ENCODE peak calls at places on chromosomes 13 and 19, in seven cellular contexts. W is T1000; V is LNCaP clone FGC; S is NCI-H2107; C is neuronal stem cell; M is lower lobe of right lung; N is activated CD4-positive, CD25-positive, alpha-beta regulatory T cell treated with anti-CD3 and anti-CD28 coated beads, Interleukin-2, amount 50 U/mL, for 16 hours. R is an unnamed sample.
A peak's percentile ranks its signal among the peaks of the same experiment; 100 is the strongest.

GRCh38 chr19:29478578-29479565 is 46.9 kb upstream of the VSTM2B start:
- DNase-seq in W (no peak), V (no peak), S (peak; percentile 30), C (peak; percentile 43), M (no peak), N (no peak), R (peak; percentile 69)

GRCh38 chr19:47819841-47820244 is 1.9 kb upstream of the CRX start:
- DNase-seq in W (no peak), V (no peak), S (no peak), C (peak; percentile 89), M (no peak), N (no peak), R (peak; percentile 58)

GRCh38 chr19:16358456-16358855 is 33.8 kb downstream of the KLF2 start:
- DNase-seq in W (no peak), V (no peak), S (no peak), C (no peak), M (no peak), N (no peak), R (no peak)

GRCh38 chr19:18377026-18377425 is 8.9 kb upstream of the GDF15 start:
- DNase-seq in W (no peak), V (peak; percentile 98), S (no peak), C (no peak), M (no peak), N (no peak), R (no peak)

GRCh38 chr13:45331981-45332830 is 8.8 kb downstream of the TPT1 start:
- DNase-seq in W (peak; percentile 4), V (no peak), S (no peak), C (no peak), M (no peak), N (no peak), R (no peak)

GRCh38 chr19:49057636-49058234 is at the start of gene CGB7:
- DNase-seq in W (no peak), V (no peak), S (no peak), C (peak; percentile 64), M (peak; percentile 84), N (no peak), R (peak; percentile 89)

GRCh38 chr13:31859546-31859945 is 120.2 kb downstream of the RXFP2 start:
- DNase-seq in W (no peak), V (no peak), S (peak; percentile 13), C (no peak), M (no peak), N (no peak), R (no peak)

GRCh38 chr13:94481966-94482365 is 2.5 kb upstream of the DCT start:
- DNase-seq in W (no peak), V (no peak), S (no peak), C (no peak), M (no peak), N (no peak), R (no peak)

GRCh38 chr19:55027472-55028337 is 10.4 kb downstream of the GP6 start:
- DNase-seq in W (no peak), V (peak; percentile 46), S (no peak), C (no peak), M (no peak), N (no peak), R (no peak)

GRCh38 chr19:42693760-42694350 is 46.4 kb downstream of the PSG3 start:
- DNase-seq in W (peak; percentile 9), V (peak; percentile 3), S (no peak), C (no peak), M (no peak), N (no peak), R (no peak)

GRCh38 chr13:89239361-89240127 is 1568.4 kb downstream of the SLITRK5 start:
- DNase-seq in W (no peak), V (no peak), S (no peak), C (no peak), M (no peak), N (no peak), R (no peak)

GRCh38 chr13:103815619-103816018 is 749.4 kb upstream of the SLC10A2 start:
- DNase-seq in W (no peak), V (no peak), S (no peak), C (no peak), M (no peak), N (no peak), R (no peak)

GRCh38 chr19:51593138-51593890 is 22.2 kb downstream of the ZNF175 start:
- DNase-seq in W (no peak), V (no peak), S (no peak), C (no peak), M (no peak), N (no peak), R (no peak)

GRCh38 chr13:53921473-53921872 is 892.9 kb downstream of the OLFM4 start:
- DNase-seq in W (no peak), V (no peak), S (no peak), C (no peak), M (no peak), N (no peak), R (no peak)

GRCh38 chr13:27851049-27851448 is 58.8 kb downstream of the GSX1 start:
- DNase-seq in W (no peak), V (no peak), S (no peak), C (no peak), M (no peak), N (no peak), R (no peak)

GRCh38 chr19:56477429-56478338 is 539 bp upstream of the ZNF667 start:
- DNase-seq in W (peak; percentile 94), V (peak; percentile 90), S (no peak), C (peak; percentile 90), M (peak; percentile 76), N (peak; percentile 10), R (no peak)

GRCh38 chr13:49023441-49023840 is 47.7 kb downstream of the FNDC3A start:
- DNase-seq in W (no peak), V (no peak), S (no peak), C (no peak), M (no peak), N (no peak), R (no peak)

GRCh38 chr13:48562296-48563066 is 29.6 kb upstream of the RCBTB2 start:
- DNase-seq in W (no peak), V (no peak), S (no peak), C (no peak), M (no peak), N (peak; percentile 69), R (no peak)

GRCh38 chr13:29597246-29597645 is 1.8 kb upstream of the SLC7A1 start:
- DNase-seq in W (no peak), V (no peak), S (no peak), C (no peak), M (no peak), N (no peak), R (no peak)

GRCh38 chr13:80945328-80945727 is 604.4 kb upstream of the SPRY2 start:
- DNase-seq in W (no peak), V (no peak), S (no peak), C (peak; percentile 70), M (no peak), N (no peak), R (peak; percentile 28)

GRCh38 chr19:4984448-4984990 is 15.6 kb downstream of the KDM4B start:
- DNase-seq in W (no peak), V (no peak), S (no peak), C (no peak), M (no peak), N (no peak), R (peak; percentile 44)

GRCh38 chr13:36362251-36362650 is 16.1 kb upstream of the SPART start:
- DNase-seq in W (no peak), V (no peak), S (no peak), C (no peak), M (no peak), N (no peak), R (no peak)

GRCh38 chr13:85864963-85865530 is 65.8 kb upstream of the SLITRK6 start:
- DNase-seq in W (no peak), V (no peak), S (no peak), C (peak; percentile 9), M (no peak), N (no peak), R (no peak)

GRCh38 chr19:1773173-1773572 is 19.9 kb downstream of the ONECUT3 start:
- DNase-seq in W (no peak), V (no peak), S (no peak), C (no peak), M (no peak), N (no peak), R (no peak)

GRCh38 chr19:12767666-12768065 is 7.7 kb downstream of the HOOK2 start:
- DNase-seq in W (no peak), V (no peak), S (no peak), C (no peak), M (no peak), N (no peak), R (no peak)

GRCh38 chr19:18091217-18091608 is 4.5 kb upstream of the IL12RB1 start:
- DNase-seq in W (no peak), V (no peak), S (no peak), C (no peak), M (peak; percentile 88), N (peak; percentile 69), R (no peak)

GRCh38 chr19:16795731-16796130 is 33.5 kb upstream of the SIN3B start:
- DNase-seq in W (no peak), V (no peak), S (no peak), C (no peak), M (no peak), N (no peak), R (no peak)

GRCh38 chr19:8036438-8037099 is 16.0 kb upstream of the CCL25 start:
- DNase-seq in W (no peak), V (no peak), S (peak; percentile 57), C (no peak), M (no peak), N (no peak), R (no peak)